ENCODE peak calls at places on chromosomes 13 and 19, in seven cellular contexts. L is IMR-90, P is gastrocnemius medialis, T is hepatocyte, H is ascending aorta, V is bronchial epithelial cell, W is uterus. F is an unnamed sample.

GRCh38 chr19:34838248-34838647 is 65.2 kb upstream of the ZNF599 start:
- DNase-seq in L (no peak), P (no peak), T (peak; percentile 21), H (no peak), V (peak; percentile 29), W (no peak), F (no peak)

GRCh38 chr19:679418-680286 is 3.5 kb downstream of the FSTL3 start:
- DNase-seq in L (peak; percentile 80), P (no peak), T (peak; percentile 93), H (peak; percentile 88), V (peak; percentile 63), W (peak; percentile 81), F (peak; percentile 74)

GRCh38 chr19:13951799-13952153 is 533 bp upstream of the DCAF15 start:
- DNase-seq in L (no peak), P (no peak), T (peak; percentile 7), H (no peak), V (no peak), W (no peak), F (no peak)

GRCh38 chr19:55370305-55370988 is at the start of gene IL11:
- DNase-seq in L (peak; percentile 78), P (no peak), T (peak; percentile 59), H (no peak), V (peak; percentile 46), W (no peak), F (peak; percentile 39)

GRCh38 chr19:9621156-9622037 is at the start of gene ZNF561:
- DNase-seq in L (peak; percentile 89), P (peak; percentile 70), T (peak; percentile 94), H (peak; percentile 90), V (peak; percentile 95), W (peak; percentile 81), F (peak; percentile 78)

GRCh38 chr13:94419304-94419943 is 60.1 kb downstream of the DCT start:
- DNase-seq in L (peak; percentile 86), P (no peak), T (no peak), H (no peak), V (peak; percentile 87), W (no peak), F (peak; percentile 27)

GRCh38 chr19:13398780-13399726 is 107.2 kb downstream of the CACNA1A start:
- DNase-seq in L (peak; percentile 93), P (no peak), T (no peak), H (no peak), V (peak; percentile 93), W (no peak), F (peak; percentile 97)

GRCh38 chr13:78265098-78265497 is 338.3 kb downstream of the POU4F1 start:
- DNase-seq in L (no peak), P (no peak), T (no peak), H (no peak), V (no peak), W (no peak), F (no peak)

GRCh38 chr19:52584686-52585085 is 14.6 kb downstream of the ZNF701 start:
- DNase-seq in L (no peak), P (no peak), T (no peak), H (no peak), V (no peak), W (no peak), F (no peak)
- H3K4me3 ChIP-seq in L (no peak overlapping the region), P (no peak overlapping the region), T (no peak overlapping the region), H (no peak overlapping the region), V (no peak overlapping the region), W (no peak overlapping the region), F (no peak overlapping the region)

GRCh38 chr19:38727306-38727867 is 16.9 kb downstream of the CAPN12 start:
- DNase-seq in L (no peak), P (no peak), T (no peak), H (no peak), V (no peak), W (no peak), F (no peak)

GRCh38 chr19:38727868-38728660 is 16.2 kb downstream of the CAPN12 start:
- DNase-seq in L (no peak), P (no peak), T (peak; percentile 62), H (no peak), V (no peak), W (peak; percentile 65), F (no peak)

GRCh38 chr19:38729653-38730469 is 14.4 kb downstream of the CAPN12 start:
- DNase-seq in L (peak; percentile 44), P (no peak), T (peak; percentile 82), H (no peak), V (peak; percentile 38), W (peak; percentile 63), F (peak; percentile 79)

GRCh38 chr19:38730470-38730730 is 13.9 kb downstream of the CAPN12 start:
- DNase-seq in L (no peak), P (no peak), T (no peak), H (no peak), V (no peak), W (no peak), F (no peak)

DNA sequence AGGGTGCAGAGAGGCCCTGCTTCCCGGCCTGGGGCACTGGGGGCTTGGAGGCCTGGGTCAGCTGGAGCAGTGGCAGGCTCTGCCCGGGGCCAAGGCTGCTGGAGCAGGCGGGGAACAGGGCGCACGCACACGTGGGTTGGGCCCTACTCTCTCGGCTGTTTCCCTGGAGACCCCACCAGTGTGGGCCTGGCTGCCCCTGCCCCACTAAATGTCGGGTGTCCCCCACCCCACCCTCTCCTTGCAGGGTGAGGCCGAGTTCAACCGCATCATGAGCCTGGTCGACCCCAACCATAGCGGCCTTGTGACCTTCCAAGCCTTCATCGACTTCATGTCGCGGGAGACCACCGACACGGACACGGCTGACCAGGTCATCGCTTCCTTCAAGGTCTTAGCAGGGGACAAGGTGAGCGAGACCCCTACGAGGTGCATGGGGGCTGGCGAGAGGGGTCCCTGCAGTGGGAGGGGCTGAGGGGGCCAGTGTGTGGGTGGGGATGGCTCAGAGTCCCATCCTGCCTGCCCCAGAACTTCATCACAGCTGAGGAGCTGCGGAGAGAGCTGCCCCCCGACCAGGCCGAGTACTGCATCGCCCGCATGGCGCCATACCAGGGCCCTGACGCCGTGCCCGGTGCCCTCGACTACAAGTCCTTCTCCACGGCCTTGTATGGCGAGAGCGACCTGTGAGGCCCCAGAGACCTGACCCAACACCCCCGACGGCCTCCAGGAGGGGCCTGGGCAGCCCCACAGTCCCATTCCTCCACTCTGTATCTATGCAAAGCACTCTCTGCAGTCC is 15.3 kb downstream of the CAPN12 start:
- DNase-seq in L (no peak), P (no peak), T (no peak), H (no peak), V (no peak), W (peak; percentile 27), F (no peak)
- H3K36me3 ChIP-seq in L (peaks cover 69% of the 10 kb centered on the region), P (peaks cover 68% of the 10 kb centered on the region), T (no peaks in the 10 kb centered on the region), H (peaks cover 71% of the 10 kb centered on the region), V (peaks cover 48% of the 10 kb centered on the region), W (no peaks in the 10 kb centered on the region), F (peaks cover 91% of the 10 kb centered on the region)

GRCh38 chr13:110559429-110559943 is 2.0 kb downstream of the RAB20 start:
- DNase-seq in L (peak; percentile 62), P (no peak), T (peak; percentile 36), H (peak; percentile 84), V (peak; percentile 18), W (no peak), F (no peak)
- H3K4me3 ChIP-seq in L (peak overlapping the region; percentile 4), P (peak overlapping the region; percentile 86), T (peak overlapping the region; percentile 97), H (peak overlapping the region; percentile 82), V (no peak overlapping the region), W (peak overlapping the region; percentile 28), F (no peak overlapping the region)

GRCh38 chr19:57465680-57466381 is 8.9 kb upstream of the VN1R1 start:
- DNase-seq in L (peak; percentile 24), P (no peak), T (no peak), H (no peak), V (peak; percentile 45), W (no peak), F (no peak)
- H3K36me3 ChIP-seq in L (peaks cover 7% of the 10 kb centered on the region), P (peaks cover 25% of the 10 kb centered on the region), T (peaks cover 5% of the 10 kb centered on the region), H (peaks cover 17% of the 10 kb centered on the region), V (no peaks in the 10 kb centered on the region), W (no peaks in the 10 kb centered on the region), F (no peaks in the 10 kb centered on the region)

DNA sequence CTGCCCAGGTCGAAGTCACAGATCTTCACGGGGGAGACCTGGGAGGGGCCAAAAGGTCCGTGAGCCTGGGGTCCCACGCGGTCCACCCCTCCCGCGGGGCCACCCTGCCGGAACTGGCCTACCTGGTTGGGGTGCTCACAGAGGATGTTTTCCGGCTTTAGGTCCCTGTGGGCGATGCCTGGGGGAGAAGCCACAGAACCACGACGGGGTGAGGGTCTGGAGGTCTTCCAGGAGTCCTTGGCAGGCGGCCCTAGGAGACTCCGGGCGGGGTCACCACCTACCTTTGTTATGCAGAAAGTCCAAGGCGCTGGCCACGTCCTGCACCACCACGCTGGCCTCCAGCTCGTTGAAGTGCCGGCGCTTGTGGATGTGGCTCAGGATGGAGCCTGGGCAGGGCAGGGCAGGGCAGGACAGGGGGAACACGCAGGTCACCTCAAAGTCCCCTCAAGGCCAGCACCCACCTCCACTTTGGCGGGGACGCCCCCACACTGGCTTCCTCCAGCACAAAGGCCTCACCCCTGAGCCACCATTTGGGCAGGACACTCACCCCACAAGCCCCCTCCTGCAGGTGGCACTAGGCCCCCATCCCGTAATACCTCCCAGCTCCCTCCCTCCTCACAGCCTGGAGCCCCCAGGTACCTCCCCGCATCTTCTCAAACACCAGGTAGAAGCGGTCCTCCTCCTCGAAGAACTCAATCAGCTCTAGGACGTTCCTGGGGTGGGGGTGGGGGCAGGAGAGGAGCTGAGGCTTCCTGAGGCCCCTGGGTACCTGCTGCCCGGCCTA is 8.4 kb downstream of the MKNK2 start:
- DNase-seq in L (no peak), P (peak; percentile 30), T (peak; percentile 54), H (no peak), V (no peak), W (peak; percentile 59), F (no peak)
- H3K4me3 ChIP-seq in L (no peak overlapping the region), P (peak overlapping the region; percentile 23), T (no peak overlapping the region), H (peak overlapping the region; percentile 4), V (no peak overlapping the region), W (peak overlapping the region; percentile 26), F (no peak overlapping the region)

F was measured in MG63.